ENCODE peak calls at places on chromosomes 11 and 22, in five cellular contexts. E is HCT116, R is breast epithelium, C is testis, T is tibial nerve. K is an unnamed sample. For H3K4me1, the result is how much of the 10 kb centered on the place peaks cover.

GRCh38 chr11:2685566-2686359 is 14.0 kb downstream of the KCNQ1OT1 start:
- DNase-seq in E (no peak), R (no peak), C (no peak), T (no peak), K (no peak)

GRCh38 chr22:27596133-27596905 is 205.2 kb downstream of the MN1 start:
- DNase-seq in E (no peak), R (no peak), C (no peak), T (no peak), K (no peak)

GRCh38 chr11:7596975-7597391 is 76.3 kb downstream of the CYB5R2 start:
- DNase-seq in E (no peak), R (peak), C (no peak), T (no peak), K (peak)

GRCh38 chr11:17773674-17774073 is 39.1 kb downstream of the KCNC1 start:
- DNase-seq in E (no peak), R (no peak), C (no peak), T (no peak), K (no peak)

GRCh38 chr11:1750481-1750839 is at the start of gene IFITM10:
- DNase-seq in E (no peak), R (no peak), C (no peak), T (no peak), K (no peak)

GRCh38 chr11:128261011-128261421 is 326.3 kb downstream of the ETS1 start:
- DNase-seq in E (no peak), R (no peak), C (no peak), T (no peak), K (no peak)

GRCh38 chr11:16154715-16155396 is 201.5 kb downstream of the SOX6 start:
- DNase-seq in E (no peak), R (no peak), C (no peak), T (no peak), K (peak)

GRCh38 chr11:27563201-27563600 is 56.6 kb upstream of the LIN7C start:
- DNase-seq in E (no peak), R (no peak), C (no peak), T (no peak), K (no peak)

GRCh38 chr11:131253885-131254204 is 116.6 kb upstream of the NTM start:
- DNase-seq in E (no peak), R (no peak), C (no peak), T (no peak), K (no peak)

GRCh38 chr11:12052676-12053605 is 44.5 kb upstream of the DKK3 start:
- DNase-seq in E (no peak), R (no peak), C (no peak), T (no peak), K (no peak)

GRCh38 chr22:11066458-11067285 is 4461.3 kb upstream of the OR11H1 start:
- DNase-seq in E (no peak), R (no peak), C (no peak), T (no peak), K (no peak)

GRCh38 chr11:120239713-120240640 is at the start of gene POU2F3:
- DNase-seq in E (no peak), R (peak), C (no peak), T (no peak), K (peak)

GRCh38 chr11:35295751-35296150 is 123.6 kb downstream of the SLC1A2 start:
- DNase-seq in E (no peak), R (no peak), C (no peak), T (no peak), K (no peak)

GRCh38 chr11:86931965-86932332 is 23.2 kb downstream of the FZD4 start:
- DNase-seq in E (no peak), R (no peak), C (peak), T (no peak), K (peak)

GRCh38 chr22:49138250-49138790 is 689.4 kb downstream of the BRD1 start:
- DNase-seq in E (no peak), R (no peak), C (no peak), T (no peak), K (no peak)

GRCh38 chr11:104995001-104995408 is 26.6 kb upstream of the CASP4 start:
- DNase-seq in E (no peak), R (no peak), C (no peak), T (no peak), K (no peak)

GRCh38 chr11:100918551-100919500 is 210.8 kb downstream of the PGR start:
- DNase-seq in E (no peak), R (no peak), C (no peak), T (no peak), K (peak)

GRCh38 chr22:43996170-43996980 is 27.7 kb upstream of the PARVB start:
- DNase-seq in E (no peak), R (no peak), C (peak), T (peak), K (peak)

GRCh38 chr22:47602732-47603131 is 840.3 kb downstream of the TBC1D22A start:
- DNase-seq in E (no peak), R (no peak), C (peak), T (no peak), K (no peak)

GRCh38 chr11:20047755-20048154 is 112.5 kb downstream of the DBX1 start:
- DNase-seq in E (no peak), R (no peak), C (no peak), T (no peak), K (no peak)

GRCh38 chr22:20209761-20210250 is 58.3 kb downstream of the RTN4R start:
- DNase-seq in E (no peak), R (no peak), C (no peak), T (no peak), K (no peak)

GRCh38 chr11:11607772-11608171 is 14.0 kb downstream of the GALNT18 start:
- DNase-seq in E (no peak), R (no peak), C (no peak), T (no peak), K (peak)

GRCh38 chr11:26992031-26992541 is 1.8 kb upstream of the FIBIN start:
- DNase-seq in E (no peak), R (no peak), C (no peak), T (no peak), K (no peak)

GRCh38 chr11:75663808-75664207 is 5.0 kb downstream of the MAP6 start:
- DNase-seq in E (no peak), R (no peak), C (no peak), T (no peak), K (no peak)

GRCh38 chr11:69333906-69334305 is 40.0 kb downstream of the MYEOV start:
- DNase-seq in E (no peak), R (no peak), C (no peak), T (no peak), K (no peak)

GRCh38 chr11:54930930-54931329 is 224.3 kb downstream of the OR4A5 start:
- DNase-seq in E (no peak), R (no peak), C (no peak), T (no peak), K (no peak)

GRCh38 chr11:7167976-7168740 is 79.4 kb downstream of the RBMXL2 start:
- DNase-seq in E (no peak), R (no peak), C (no peak), T (no peak), K (no peak)

GRCh38 chr22:23457586-23457985 is 122.5 kb downstream of the IGLL1 start:
- DNase-seq in E (no peak), R (no peak), C (no peak), T (no peak), K (no peak)

GRCh38 chr22:19619144-19620009 is 94.9 kb upstream of the SEPTIN5 start:
- DNase-seq in E (no peak), R (no peak), C (no peak), T (no peak), K (no peak)

GRCh38 chr11:75320046-75320618 is 31.3 kb downstream of the ARRB1 start:
- DNase-seq in E (no peak), R (no peak), C (no peak), T (no peak), K (no peak)

GRCh38 chr22:48889887-48890692 is 937.6 kb downstream of the BRD1 start:
- DNase-seq in E (no peak), R (no peak), C (no peak), T (no peak), K (no peak)

GRCh38 chr11:3091081-3091845 is 34.0 kb upstream of the CARS1 start:
- DNase-seq in E (no peak), R (no peak), C (no peak), T (no peak), K (no peak)

GRCh38 chr11:44589301-44589700 is 23.8 kb downstream of the CD82 start:
- DNase-seq in E (no peak), R (no peak), C (no peak), T (no peak), K (no peak)

GRCh38 chr22:42863349-42863911 is 6.4 kb upstream of the ARFGAP3 start:
- DNase-seq in E (peak), R (no peak), C (no peak), T (no peak), K (no peak)

GRCh38 chr11:124119103-124119502 is 3.9 kb downstream of the VWA5A start:
- DNase-seq in E (no peak), R (no peak), C (no peak), T (no peak), K (no peak)

GRCh38 chr11:95092549-95093324 is 3.1 kb downstream of the ENDOD1 start:
- DNase-seq in E (no peak), R (no peak), C (no peak), T (no peak), K (peak)

GRCh38 chr11:108221981-108222685 is at the start of gene NPAT:
- DNase-seq in E (no peak), R (no peak), C (no peak), T (no peak), K (no peak)

GRCh38 chr11:108222686-108223448 is at the start of gene ATM:
- DNase-seq in E (peak), R (peak), C (peak), T (peak), K (peak)

GRCh38 chr11:108224366-108224765 is 1.5 kb downstream of the ATM start:
- DNase-seq in E (no peak), R (no peak), C (no peak), T (no peak), K (no peak)

GRCh38 chr11:108224908-108225786 is 2.3 kb downstream of the ATM start:
- DNase-seq in E (no peak), R (no peak), C (no peak), T (no peak), K (no peak)

DNA sequence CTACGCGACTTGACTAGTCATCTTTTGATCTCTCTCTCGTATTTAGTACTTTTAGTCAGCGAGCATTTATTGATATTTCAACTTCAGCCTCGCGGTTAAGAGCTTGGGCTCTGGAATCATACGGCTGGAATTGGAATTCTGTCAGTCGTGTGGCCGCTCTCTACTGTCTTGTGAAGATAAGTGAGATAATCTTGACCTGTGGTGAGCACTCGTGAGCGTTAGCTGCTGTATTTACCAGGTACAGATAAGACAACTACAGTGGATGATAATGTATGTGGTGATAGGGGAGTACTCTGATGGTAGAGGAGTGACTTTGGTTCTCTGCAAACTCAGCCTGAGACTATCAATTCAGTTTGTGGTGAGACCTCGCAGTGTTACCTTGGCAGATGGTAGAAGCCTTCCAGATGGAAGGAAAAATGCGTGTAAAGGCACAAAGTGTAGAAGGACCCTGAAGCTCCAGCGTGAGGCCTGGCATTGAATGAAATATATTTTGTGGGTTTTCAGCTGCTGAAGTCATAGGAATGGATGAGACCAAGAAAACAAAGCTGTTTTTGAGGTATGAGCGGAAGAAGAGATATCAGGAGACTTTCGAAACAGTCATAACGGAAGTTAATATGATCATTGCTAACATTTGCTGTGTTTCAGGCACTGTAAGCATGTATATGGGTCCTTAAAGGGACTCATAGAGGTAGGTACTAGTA is 732 bp downstream of the ATM start:
- DNase-seq in E (no peak), R (no peak), C (peak), T (no peak), K (no peak)
- TF ChIP-seq POLR2A in E (no peak), R (no peak), C (no peak), T (no peak), K (no peak)

GRCh38 chr11:76663912-76664440 is 6.6 kb downstream of the LRRC32 start:
- DNase-seq in E (no peak), R (no peak), C (no peak), T (peak), K (no peak)

GRCh38 chr11:76663461-76663760 is 7.1 kb downstream of the LRRC32 start:
- DNase-seq in E (no peak), R (no peak), C (no peak), T (no peak), K (no peak)

GRCh38 chr11:76665921-76666351 is 4.6 kb downstream of the LRRC32 start:
- DNase-seq in E (no peak), R (no peak), C (no peak), T (peak), K (no peak)

GRCh38 chr11:76665172-76665571 is 5.4 kb downstream of the LRRC32 start:
- DNase-seq in E (no peak), R (no peak), C (no peak), T (no peak), K (no peak)

GRCh38 chr11:76664578-76665061 is 5.9 kb downstream of the LRRC32 start:
- DNase-seq in E (no peak), R (no peak), C (no peak), T (no peak), K (no peak)
- H3K27ac ChIP-seq in E (no peak), R (no peak), C (no peak), T (peak), K (peak)

GRCh38 chr11:130123414-130124040 is 36.1 kb upstream of the ST14 start:
- DNase-seq in E (no peak), R (no peak), C (no peak), T (no peak), K (no peak)
- H3K4me1 ChIP-seq in E (under half), R (under half), C (under half), T (under half), K (half or more)

GRCh38 chr11:93724090-93724489 is 17.2 kb downstream of the TAF1D start:
- DNase-seq in E (no peak), R (no peak), C (no peak), T (no peak), K (no peak)

GRCh38 chr11:93728792-93729128 is 12.5 kb downstream of the TAF1D start:
- DNase-seq in E (no peak), R (no peak), C (no peak), T (no peak), K (no peak)

GRCh38 chr11:93730108-93731107 is 10.9 kb downstream of the TAF1D start:
- DNase-seq in E (no peak), R (no peak), C (no peak), T (no peak), K (no peak)

GRCh38 chr11:93729129-93729616 is 12.1 kb downstream of the TAF1D start:
- DNase-seq in E (no peak), R (no peak), C (no peak), T (no peak), K (no peak)

GRCh38 chr11:93727985-93728791 is 13.1 kb downstream of the TAF1D start:
- DNase-seq in E (no peak), R (no peak), C (no peak), T (no peak), K (no peak)
- TF ChIP-seq POLR2A in E (no peak), R (no peak), C (no peak), T (no peak), K (no peak)

GRCh38 chr22:38715852-38716251 is 10.1 kb downstream of the GTPBP1 start:
- DNase-seq in E (no peak), R (no peak), C (no peak), T (no peak), K (no peak)

GRCh38 chr22:38716827-38717226 is 11.1 kb downstream of the GTPBP1 start:
- DNase-seq in E (no peak), R (no peak), C (no peak), T (no peak), K (no peak)

GRCh38 chr22:38713921-38714320 is 8.2 kb downstream of the GTPBP1 start:
- DNase-seq in E (no peak), R (no peak), C (no peak), T (no peak), K (peak)

GRCh38 chr22:38716271-38716670 is 10.5 kb downstream of the GTPBP1 start:
- DNase-seq in E (no peak), R (no peak), C (peak), T (no peak), K (no peak)

GRCh38 chr22:38715176-38715764 is 9.5 kb downstream of the GTPBP1 start:
- DNase-seq in E (no peak), R (no peak), C (no peak), T (no peak), K (no peak)
- H3K27ac ChIP-seq in E (no peak), R (no peak), C (peak), T (no peak), K (no peak)

DNA sequence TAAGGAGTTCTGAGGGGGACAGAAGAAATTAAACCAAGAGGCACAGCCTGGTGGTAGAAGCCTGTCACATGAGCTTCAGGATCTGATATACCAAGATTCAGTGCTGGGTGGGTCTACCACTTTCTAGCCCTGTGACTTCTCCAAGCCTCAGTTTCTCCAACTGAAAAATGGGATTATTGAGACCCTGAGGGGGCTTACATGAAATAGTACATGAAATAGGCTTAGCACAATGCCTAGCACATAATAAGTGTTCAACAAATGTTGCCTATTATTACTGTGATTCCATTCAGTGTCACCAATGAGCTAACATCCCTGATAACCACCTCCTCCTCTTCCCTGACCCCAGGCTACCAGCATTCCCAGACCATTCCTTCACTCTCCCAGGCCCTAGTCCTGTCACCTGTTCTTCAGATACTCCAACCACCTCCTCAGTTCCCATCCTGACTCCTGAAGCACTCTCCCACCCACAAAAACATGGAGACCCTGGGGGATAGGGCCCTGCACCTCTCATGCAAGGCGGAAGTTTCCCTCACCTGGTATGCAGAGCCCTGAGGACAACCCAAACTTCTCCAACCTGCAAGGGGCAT is 1.8 kb downstream of the TNKS1BP1 start:
- DNase-seq in E (no peak), R (no peak), C (no peak), T (no peak), K (no peak)
- H3K4me1 ChIP-seq in E (under half), R (under half), C (under half), T (half or more), K (half or more)

GRCh38 chr11:122348658-122349451 is 232.8 kb upstream of the BLID start:
- DNase-seq in E (no peak), R (no peak), C (no peak), T (no peak), K (no peak)
- TF ChIP-seq POLR2A in E (no peak), R (no peak), C (no peak), T (no peak), K (no peak)

GRCh38 chr11:47778878-47779483 is 11.8 kb upstream of the FNBP4 start:
- DNase-seq in E (no peak), R (no peak), C (no peak), T (no peak), K (no peak)
- H3K27ac ChIP-seq in E (no peak), R (no peak), C (no peak), T (no peak), K (no peak)

GRCh38 chr22:46097268-46097900 is 52.9 kb upstream of the PPARA start:
- DNase-seq in E (no peak), R (no peak), C (no peak), T (no peak), K (no peak)

GRCh38 chr22:46096051-46096450 is 54.3 kb upstream of the PPARA start:
- DNase-seq in E (no peak), R (no peak), C (no peak), T (no peak), K (no peak)

GRCh38 chr22:46098525-46099475 is 51.5 kb upstream of the PPARA start:
- DNase-seq in E (no peak), R (no peak), C (no peak), T (no peak), K (no peak)

GRCh38 chr22:46094676-46095075 is 55.6 kb upstream of the PPARA start:
- DNase-seq in E (no peak), R (no peak), C (no peak), T (no peak), K (no peak)

DNA sequence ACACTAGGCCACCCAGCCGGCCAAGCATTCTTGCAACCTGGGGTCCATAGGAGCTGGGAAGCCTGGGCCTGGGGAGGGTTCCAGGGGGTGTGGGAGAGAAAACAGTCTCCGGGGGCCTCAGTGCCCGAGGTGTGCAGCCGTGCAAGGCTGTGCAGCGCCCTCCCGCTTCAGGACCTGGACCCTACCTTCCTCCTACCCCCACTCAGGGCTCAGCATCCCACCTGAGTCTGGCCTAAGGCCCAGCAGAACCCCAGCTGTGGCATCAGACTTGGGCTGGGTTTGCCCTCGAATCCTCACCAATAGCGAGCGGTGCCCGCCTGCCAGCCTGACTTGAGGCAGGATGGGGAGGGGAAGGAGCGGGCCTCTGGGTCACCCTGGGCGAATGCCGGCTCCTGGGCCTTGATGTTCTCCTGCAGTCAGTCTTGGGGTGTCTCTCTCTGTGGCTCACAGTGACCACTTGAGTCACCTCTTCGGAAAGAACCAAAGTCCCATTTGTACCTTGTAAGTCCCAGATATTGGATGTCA is 53.6 kb upstream of the PPARA start:
- DNase-seq in E (no peak), R (no peak), C (no peak), T (no peak), K (no peak)
- H3K4me1 ChIP-seq in E (under half), R (under half), C (half or more), T (half or more), K (under half)